ENCODE peak calls at places on chromosome 16, in four cellular contexts. I is mammary epithelial cell, D is sigmoid colon, H is neural crest cell. M is an unnamed sample.

GRCh38 chr16:754208-755097 is 6.1 kb upstream of the MSLN start:
- DNase-seq in I (no peak), D (no peak), H (no peak), M (no peak)

GRCh38 chr16:85238233-85238647 is 126.0 kb upstream of the CIBAR2 start:
- DNase-seq in I (no peak), D (peak; percentile 93), H (no peak), M (peak; percentile 40)

GRCh38 chr16:981695-982151 is at the start of gene SOX8:
- DNase-seq in I (no peak), D (no peak), H (no peak), M (no peak)

GRCh38 chr16:554640-555413 is 5.4 kb upstream of the PRR35 start:
- DNase-seq in I (peak; percentile 47), D (no peak), H (no peak), M (no peak)

GRCh38 chr16:1674751-1675664 is 3.1 kb upstream of the JPT2 start:
- DNase-seq in I (peak; percentile 67), D (no peak), H (no peak), M (no peak)

GRCh38 chr16:88965826-88966480 is 11.1 kb downstream of the CBFA2T3 start:
- DNase-seq in I (no peak), D (no peak), H (no peak), M (no peak)

GRCh38 chr16:85465328-85466307 is 147.5 kb upstream of the GSE1 start:
- DNase-seq in I (peak; percentile 10), D (no peak), H (no peak), M (no peak)

GRCh38 chr16:48076455-48077012 is 79.3 kb downstream of the ABCC12 start:
- DNase-seq in I (no peak), D (no peak), H (no peak), M (no peak)

GRCh38 chr16:11507350-11507749 is 79.4 kb downstream of the LITAF start:
- DNase-seq in I (no peak), D (no peak), H (no peak), M (no peak)

GRCh38 chr16:77213542-77214108 is 14.4 kb downstream of the SYCE1L start:
- DNase-seq in I (peak; percentile 96), D (no peak), H (no peak), M (no peak)

GRCh38 chr16:17252064-17252463 is 218.7 kb downstream of the XYLT1 start:
- DNase-seq in I (no peak), D (no peak), H (no peak), M (no peak)

GRCh38 chr16:29831490-29831889 is 11.2 kb downstream of the MVP start:
- DNase-seq in I (no peak), D (no peak), H (no peak), M (no peak)

GRCh38 chr16:919658-920631 is 50.8 kb downstream of the LMF1 start:
- DNase-seq in I (no peak), D (peak; percentile 77), H (no peak), M (no peak)

GRCh38 chr16:23058576-23058975 is 90.7 kb downstream of the USP31 start:
- DNase-seq in I (no peak), D (no peak), H (no peak), M (no peak)

GRCh38 chr16:87044031-87044380 is 273.2 kb downstream of the C16orf95 start:
- DNase-seq in I (no peak), D (peak; percentile 73), H (no peak), M (no peak)

GRCh38 chr16:85975421-85976100 is 76.6 kb downstream of the IRF8 start:
- DNase-seq in I (no peak), D (no peak), H (no peak), M (no peak)

GRCh38 chr16:5490499-5490898 is 392.9 kb upstream of the EEF2KMT start:
- DNase-seq in I (no peak), D (no peak), H (peak; percentile 72), M (peak; percentile 79)

GRCh38 chr16:1710811-1711507 is 5.0 kb downstream of the MAPK8IP3 start:
- DNase-seq in I (no peak), D (no peak), H (no peak), M (no peak)

GRCh38 chr16:67563708-67564468 is 1.6 kb downstream of the CTCF start:
- DNase-seq in I (peak; percentile 78), D (peak; percentile 86), H (no peak), M (no peak)

GRCh38 chr16:89256651-89257254 is 39.2 kb downstream of the ZNF778 start:
- DNase-seq in I (peak; percentile 41), D (peak; percentile 75), H (no peak), M (peak; percentile 29)

GRCh38 chr16:23282508-23282907 is 19.6 kb upstream of the SCNN1B start:
- DNase-seq in I (peak; percentile 49), D (no peak), H (no peak), M (no peak)

GRCh38 chr16:71708696-71709095 is 15.8 kb downstream of the PHLPP2 start:
- DNase-seq in I (no peak), D (no peak), H (no peak), M (no peak)
- TF ChIP-seq CTCF in I (no peak), D (no peak), H (no peak), M (no peak)

DNA sequence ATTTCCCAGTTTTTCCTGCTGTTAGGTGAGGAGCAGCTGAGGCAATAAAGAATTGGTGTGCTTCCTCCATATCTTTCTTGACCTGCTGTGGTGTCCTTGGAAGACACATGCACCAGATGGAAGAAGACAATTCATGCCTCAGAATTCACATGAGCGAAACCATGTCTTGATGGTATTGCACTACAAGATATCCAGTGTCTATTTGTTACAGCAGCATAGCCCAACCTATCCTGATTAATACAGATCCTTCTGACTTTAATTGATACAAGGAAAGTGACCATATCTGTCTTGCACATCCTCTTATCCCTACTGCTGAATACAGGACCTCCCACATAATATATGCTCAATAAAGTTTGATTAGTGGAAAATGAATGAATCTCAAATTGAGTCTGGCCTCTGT is 9.1 kb upstream of the TOX3 start:
- DNase-seq in I (no peak), D (no peak), H (no peak), M (no peak)
- TF ChIP-seq CTCF in I (no peak), D (no peak), H (no peak), M (no peak)

GRCh38 chr16:82671743-82672142 is 45.0 kb downstream of the CDH13 start:
- DNase-seq in I (no peak), D (no peak), H (no peak), M (no peak)
- TF ChIP-seq CTCF in I (peak; percentile 26), D (no peak), H (peak; percentile 39), M (peak; percentile 68)

GRCh38 chr16:84144301-84144858 is 597 bp downstream of the HSDL1 start:
- DNase-seq in I (peak; percentile 14), D (no peak), H (peak; percentile 23), M (peak; percentile 33)

GRCh38 chr16:84143081-84143480 is 1.9 kb downstream of the HSDL1 start:
- DNase-seq in I (no peak), D (no peak), H (no peak), M (no peak)

GRCh38 chr16:84143784-84144199 is 1.2 kb downstream of the HSDL1 start:
- DNase-seq in I (no peak), D (no peak), H (no peak), M (no peak)

GRCh38 chr16:84141143-84141670 is 3.8 kb downstream of the HSDL1 start:
- DNase-seq in I (no peak), D (no peak), H (no peak), M (no peak)

GRCh38 chr16:84144859-84145639 is at the start of the genes DNAAF1 and HSDL1:
- DNase-seq in I (peak; percentile 81), D (peak; percentile 94), H (peak; percentile 94), M (peak; percentile 99)
- TF ChIP-seq CTCF in I (peak; percentile 16), D (no peak), H (no peak), M (no peak)

GRCh38 chr16:52528393-52529080 is 18.4 kb downstream of the TOX3 start:
- DNase-seq in I (no peak), D (no peak), H (no peak), M (no peak)
- TF ChIP-seq CTCF in I (no peak), D (no peak), H (peak; percentile 33), M (peak; percentile 29)

GRCh38 chr16:66127459-66128362 is 238.8 kb upstream of the CDH5 start:
- DNase-seq in I (no peak), D (no peak), H (peak; percentile 6), M (peak; percentile 21)
- TF ChIP-seq CTCF in I (no peak), D (no peak), H (peak; percentile 32), M (no peak)

M was measured in endothelial cell.